ENCODE peak calls at places on chromosomes 2 and 18, in six cellular contexts. J, O, B, W, I and F are unnamed samples.

GRCh38 chr18:13572148-13572547 is 154.2 kb downstream of the FAM210A start:
- DNase-seq in J (no peak), O (no peak), B (no peak), W (no peak), I (no peak), F (no peak)

GRCh38 chr2:113342650-113343049 is 63.9 kb upstream of the PAX8 start:
- DNase-seq in J (no peak), O (no peak), B (no peak), W (no peak), I (no peak), F (no peak)

GRCh38 chr18:58520964-58521363 is 107.9 kb downstream of the ALPK2 start:
- DNase-seq in J (peak), O (no peak), B (peak), W (no peak), I (no peak), F (no peak)

GRCh38 chr2:198312621-198313483 is 508.5 kb downstream of the PLCL1 start:
- DNase-seq in J (no peak), O (no peak), B (no peak), W (no peak), I (no peak), F (no peak)

GRCh38 chr2:217553689-217554088 is 449.1 kb downstream of the TNS1 start:
- DNase-seq in J (no peak), O (no peak), B (no peak), W (no peak), I (no peak), F (no peak)

GRCh38 chr2:42110974-42111322 is 58.2 kb upstream of the EML4 start:
- DNase-seq in J (no peak), O (no peak), B (no peak), W (no peak), I (no peak), F (no peak)

GRCh38 chr2:57181315-57182038 is 865.1 kb upstream of the VRK2 start:
- DNase-seq in J (peak), O (no peak), B (peak), W (peak), I (no peak), F (no peak)

GRCh38 chr2:172572981-172573380 is 17.1 kb downstream of the PDK1 start:
- DNase-seq in J (no peak), O (no peak), B (no peak), W (no peak), I (no peak), F (no peak)

GRCh38 chr18:686339-687111 is 25.9 kb downstream of the ENOSF1 start:
- DNase-seq in J (no peak), O (no peak), B (no peak), W (peak), I (no peak), F (no peak)

GRCh38 chr2:20594957-20595356 is 55.9 kb downstream of the HS1BP3 start:
- DNase-seq in J (no peak), O (no peak), B (no peak), W (no peak), I (no peak), F (no peak)

GRCh38 chr2:117470311-117471095 is 344.0 kb upstream of the DDX18 start:
- DNase-seq in J (peak), O (no peak), B (no peak), W (no peak), I (no peak), F (no peak)

GRCh38 chr2:121862286-121862685 is 106.8 kb downstream of the TSN start:
- DNase-seq in J (no peak), O (no peak), B (no peak), W (no peak), I (no peak), F (no peak)

GRCh38 chr2:65660340-65660739 is 227.9 kb upstream of the SPRED2 start:
- DNase-seq in J (no peak), O (no peak), B (peak), W (no peak), I (no peak), F (no peak)

GRCh38 chr2:109407401-109408335 is 206.1 kb downstream of the SEPTIN10 start:
- DNase-seq in J (no peak), O (no peak), B (no peak), W (no peak), I (no peak), F (no peak)

GRCh38 chr2:189661957-189662321 is 680 bp downstream of the ASNSD1 start:
- DNase-seq in J (peak), O (no peak), B (no peak), W (no peak), I (no peak), F (no peak)

GRCh38 chr2:128215897-128216645 is 102.6 kb downstream of the HS6ST1 start:
- DNase-seq in J (no peak), O (no peak), B (no peak), W (peak), I (no peak), F (no peak)

GRCh38 chr2:85583667-85584353 is 421 bp upstream of the VAMP5 start:
- DNase-seq in J (no peak), O (no peak), B (no peak), W (no peak), I (no peak), F (no peak)

GRCh38 chr2:199607914-199608313 is 150.2 kb upstream of the SATB2 start:
- DNase-seq in J (no peak), O (no peak), B (no peak), W (no peak), I (no peak), F (no peak)

GRCh38 chr2:199602271-199602895 is 144.6 kb upstream of the SATB2 start:
- DNase-seq in J (peak), O (no peak), B (no peak), W (peak), I (no peak), F (no peak)

GRCh38 chr2:199603748-199604291 is 146.1 kb upstream of the SATB2 start:
- DNase-seq in J (no peak), O (no peak), B (no peak), W (no peak), I (no peak), F (no peak)

GRCh38 chr2:199602896-199603482 is 145.2 kb upstream of the SATB2 start:
- DNase-seq in J (no peak), O (no peak), B (no peak), W (no peak), I (no peak), F (no peak)

GRCh38 chr2:199606193-199606780 is 148.5 kb upstream of the SATB2 start:
- DNase-seq in J (peak), O (no peak), B (no peak), W (peak), I (no peak), F (peak)
- TF ChIP-seq CTCF in J (peak), O (no peak), B (peak), W (peak), I (no peak), F (peak)

GRCh38 chr2:38168710-38169480 is 92.9 kb upstream of the CYP1B1 start:
- DNase-seq in J (peak), O (no peak), B (peak), W (no peak), I (no peak), F (no peak)
- TF ChIP-seq CTCF in J (no peak), O (no peak), B (no peak), W (no peak), I (no peak), F (no peak)

GRCh38 chr2:68943581-68944568 is 8.8 kb downstream of the GKN2 start:
- DNase-seq in J (peak), O (peak), B (peak), W (peak), I (peak), F (no peak)
- TF ChIP-seq CTCF in J (peak), O (peak), B (peak), W (peak), I (peak), F (peak)

DNA sequence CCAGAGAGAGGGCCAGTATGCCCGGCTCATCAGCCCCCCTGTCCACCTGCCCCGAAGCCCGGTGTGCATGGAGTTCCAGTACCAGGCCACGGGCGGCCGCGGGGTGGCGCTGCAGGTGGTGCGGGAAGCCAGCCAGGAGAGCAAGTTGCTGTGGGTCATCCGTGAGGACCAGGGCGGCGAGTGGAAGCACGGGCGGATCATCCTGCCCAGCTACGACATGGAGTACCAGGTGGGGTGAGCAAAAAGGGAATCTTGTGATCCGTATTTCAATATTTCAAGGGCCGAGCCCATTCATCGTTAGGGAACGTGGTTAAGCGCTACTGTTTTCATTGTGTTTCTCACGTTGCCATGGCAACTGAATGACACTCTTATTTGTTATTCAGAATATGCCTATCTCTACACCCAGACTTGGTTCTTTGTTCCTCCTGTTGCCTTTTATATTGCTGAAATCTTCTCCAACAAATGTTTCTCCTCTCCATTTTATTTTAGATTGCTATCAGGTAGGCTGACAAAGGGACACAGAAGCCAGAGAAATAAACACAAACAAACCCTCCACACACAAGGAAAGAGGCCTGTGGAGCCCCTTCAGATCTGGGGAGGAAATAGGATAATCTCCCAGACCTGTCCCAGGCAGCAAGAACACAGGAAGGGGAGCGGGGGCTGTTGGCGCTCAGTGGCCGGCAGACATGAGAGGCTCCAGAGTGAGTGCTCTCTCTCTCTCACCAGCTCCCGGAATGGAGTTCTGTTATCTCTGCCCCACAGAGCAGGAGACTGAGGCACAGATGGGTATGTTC is 81.6 kb downstream of the NRP2 start:
- DNase-seq in J (no peak), O (no peak), B (peak), W (peak), I (no peak), F (no peak)
- TF ChIP-seq CTCF in J (no peak), O (no peak), B (peak), W (peak), I (no peak), F (no peak)

GRCh38 chr2:1977655-1978054 is 233.3 kb upstream of the PXDN start:
- DNase-seq in J (no peak), O (no peak), B (no peak), W (no peak), I (no peak), F (no peak)

GRCh38 chr2:1974391-1974790 is 230.1 kb upstream of the PXDN start:
- DNase-seq in J (peak), O (no peak), B (peak), W (peak), I (no peak), F (no peak)

GRCh38 chr2:1976725-1977416 is 232.6 kb upstream of the PXDN start:
- DNase-seq in J (no peak), O (no peak), B (no peak), W (no peak), I (no peak), F (no peak)

GRCh38 chr2:1975060-1975459 is 230.7 kb upstream of the PXDN start:
- DNase-seq in J (no peak), O (no peak), B (no peak), W (no peak), I (no peak), F (no peak)

DNA sequence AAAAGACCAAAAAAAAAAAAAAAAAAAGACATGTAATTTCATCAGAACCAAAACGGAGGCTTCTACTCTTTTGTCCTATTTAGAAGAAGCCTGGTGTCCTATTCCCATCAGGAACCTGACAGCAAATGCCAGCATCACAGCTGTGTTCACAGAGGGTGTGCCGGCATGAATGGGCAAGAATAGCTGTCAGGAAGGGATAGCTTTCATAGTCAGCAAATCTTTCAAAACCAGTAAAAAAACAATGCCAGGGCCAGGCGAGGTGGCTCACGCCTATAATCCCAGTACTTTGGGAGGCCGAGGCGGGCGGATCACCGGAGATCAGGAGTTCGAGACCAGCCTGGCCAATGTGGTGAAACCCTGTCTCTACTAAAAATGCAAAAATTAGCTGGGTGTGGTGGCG is 231.8 kb upstream of the PXDN start:
- DNase-seq in J (no peak), O (no peak), B (no peak), W (no peak), I (no peak), F (no peak)
- TF ChIP-seq CTCF in J (no peak), O (no peak), B (no peak), W (no peak), I (no peak), F (no peak)